ENCODE peak calls at places on chromosomes 7 and 10, in eight cellular contexts. One of them, this sample, is unnamed.

GRCh38 chr7:3301831-3302618 is 973 bp downstream of the SDK1 start:
- DNase-seq in left ventricle myocardium inferior: no peak
- DNase-seq in fibroblast of mammary gland: peak
- DNase-seq in psoas muscle: no peak
- DNase-seq in right atrium auricular region: no peak
- DNase-seq in lower lobe of right lung: no peak
- DNase-seq in astrocyte of the spinal cord: peak
- DNase-seq in AG09309: no peak
- DNase-seq in this sample: peak

GRCh38 chr7:149707448-149707886 is 65.9 kb downstream of the ZNF467 start:
- DNase-seq in left ventricle myocardium inferior: no peak
- DNase-seq in fibroblast of mammary gland: peak
- DNase-seq in right atrium auricular region: no peak
- DNase-seq in psoas muscle: no peak
- DNase-seq in astrocyte of the spinal cord: no peak
- DNase-seq in lower lobe of right lung: no peak
- DNase-seq in AG09309: no peak
- DNase-seq in this sample: peak

GRCh38 chr7:45155941-45156340 is 1.6 kb upstream of the RAMP3 start:
- DNase-seq in left ventricle myocardium inferior: no peak
- DNase-seq in right atrium auricular region: no peak
- DNase-seq in AG09309: no peak
- DNase-seq in lower lobe of right lung: no peak
- DNase-seq in astrocyte of the spinal cord: no peak
- DNase-seq in fibroblast of mammary gland: no peak
- DNase-seq in psoas muscle: peak
- DNase-seq in this sample: no peak

GRCh38 chr7:142030294-142030693 is 34.6 kb downstream of the MGAM start:
- DNase-seq in lower lobe of right lung: no peak
- DNase-seq in psoas muscle: no peak
- DNase-seq in AG09309: no peak
- DNase-seq in astrocyte of the spinal cord: no peak
- DNase-seq in right atrium auricular region: no peak
- DNase-seq in left ventricle myocardium inferior: no peak
- DNase-seq in fibroblast of mammary gland: peak
- DNase-seq in this sample: peak

GRCh38 chr7:82419200-82419599 is 24.4 kb downstream of the CACNA2D1 start:
- DNase-seq in psoas muscle: no peak
- DNase-seq in lower lobe of right lung: no peak
- DNase-seq in left ventricle myocardium inferior: peak
- DNase-seq in AG09309: no peak
- DNase-seq in right atrium auricular region: no peak
- DNase-seq in astrocyte of the spinal cord: no peak
- DNase-seq in fibroblast of mammary gland: no peak
- DNase-seq in this sample: no peak

GRCh38 chr10:132449051-132449825 is 52.2 kb downstream of the PWWP2B start:
- DNase-seq in astrocyte of the spinal cord: no peak
- DNase-seq in lower lobe of right lung: peak
- DNase-seq in right atrium auricular region: no peak
- DNase-seq in psoas muscle: peak
- DNase-seq in fibroblast of mammary gland: peak
- DNase-seq in left ventricle myocardium inferior: no peak
- DNase-seq in AG09309: no peak
- DNase-seq in this sample: peak

GRCh38 chr7:148856035-148856881 is 27.8 kb downstream of the EZH2 start:
- DNase-seq in AG09309: no peak
- DNase-seq in right atrium auricular region: no peak
- DNase-seq in lower lobe of right lung: no peak
- DNase-seq in psoas muscle: no peak
- DNase-seq in left ventricle myocardium inferior: no peak
- DNase-seq in astrocyte of the spinal cord: peak
- DNase-seq in fibroblast of mammary gland: peak
- DNase-seq in this sample: peak

GRCh38 chr7:155066417-155066950 is 3.6 kb upstream of the HTR5A start:
- DNase-seq in AG09309: peak
- DNase-seq in psoas muscle: peak
- DNase-seq in lower lobe of right lung: no peak
- DNase-seq in right atrium auricular region: no peak
- DNase-seq in left ventricle myocardium inferior: no peak
- DNase-seq in fibroblast of mammary gland: peak
- DNase-seq in astrocyte of the spinal cord: peak
- DNase-seq in this sample: peak

GRCh38 chr10:121930729-121931085 is 2.9 kb upstream of the ATE1 start:
- DNase-seq in right atrium auricular region: peak
- DNase-seq in fibroblast of mammary gland: no peak
- DNase-seq in astrocyte of the spinal cord: no peak
- DNase-seq in left ventricle myocardium inferior: no peak
- DNase-seq in psoas muscle: no peak
- DNase-seq in AG09309: no peak
- DNase-seq in lower lobe of right lung: no peak
- DNase-seq in this sample: no peak

GRCh38 chr10:67863094-67863493 is 21.4 kb upstream of the SIRT1 start:
- DNase-seq in astrocyte of the spinal cord: no peak
- DNase-seq in fibroblast of mammary gland: no peak
- DNase-seq in left ventricle myocardium inferior: no peak
- DNase-seq in AG09309: no peak
- DNase-seq in right atrium auricular region: no peak
- DNase-seq in psoas muscle: no peak
- DNase-seq in lower lobe of right lung: no peak
- DNase-seq in this sample: no peak

GRCh38 chr7:107799645-107800264 is 3.3 kb downstream of the SLC26A3 start:
- DNase-seq in left ventricle myocardium inferior: no peak
- DNase-seq in AG09309: no peak
- DNase-seq in right atrium auricular region: no peak
- DNase-seq in lower lobe of right lung: no peak
- DNase-seq in astrocyte of the spinal cord: no peak
- DNase-seq in psoas muscle: no peak
- DNase-seq in fibroblast of mammary gland: no peak
- DNase-seq in this sample: peak

GRCh38 chr10:117226813-117227451 is 14.0 kb upstream of the SLC18A2 start:
- DNase-seq in left ventricle myocardium inferior: no peak
- DNase-seq in fibroblast of mammary gland: peak
- DNase-seq in right atrium auricular region: no peak
- DNase-seq in astrocyte of the spinal cord: no peak
- DNase-seq in lower lobe of right lung: peak
- DNase-seq in psoas muscle: no peak
- DNase-seq in AG09309: peak
- DNase-seq in this sample: peak

GRCh38 chr7:84790873-84791272 is 396.0 kb downstream of the SEMA3D start:
- DNase-seq in AG09309: peak
- DNase-seq in psoas muscle: no peak
- DNase-seq in right atrium auricular region: no peak
- DNase-seq in fibroblast of mammary gland: peak
- DNase-seq in astrocyte of the spinal cord: no peak
- DNase-seq in left ventricle myocardium inferior: no peak
- DNase-seq in lower lobe of right lung: no peak
- DNase-seq in this sample: peak

GRCh38 chr7:27175626-27176342 is 1.7 kb upstream of the HOXA10 start:
- DNase-seq in astrocyte of the spinal cord: no peak
- DNase-seq in psoas muscle: peak
- DNase-seq in fibroblast of mammary gland: no peak
- DNase-seq in left ventricle myocardium inferior: peak
- DNase-seq in lower lobe of right lung: no peak
- DNase-seq in right atrium auricular region: no peak
- DNase-seq in AG09309: no peak
- DNase-seq in this sample: no peak

GRCh38 chr7:106736508-106737201 is 75.7 kb upstream of the CCDC71L start:
- DNase-seq in astrocyte of the spinal cord: peak
- DNase-seq in right atrium auricular region: no peak
- DNase-seq in lower lobe of right lung: no peak
- DNase-seq in AG09309: peak
- DNase-seq in left ventricle myocardium inferior: no peak
- DNase-seq in psoas muscle: no peak
- DNase-seq in fibroblast of mammary gland: peak
- DNase-seq in this sample: peak

GRCh38 chr10:21926949-21927348 is 76.6 kb downstream of the DNAJC1 start:
- DNase-seq in right atrium auricular region: no peak
- DNase-seq in lower lobe of right lung: no peak
- DNase-seq in astrocyte of the spinal cord: peak
- DNase-seq in psoas muscle: no peak
- DNase-seq in left ventricle myocardium inferior: no peak
- DNase-seq in AG09309: peak
- DNase-seq in fibroblast of mammary gland: peak
- DNase-seq in this sample: peak

GRCh38 chr10:119494224-119495060 is 48.1 kb downstream of the RGS10 start:
- DNase-seq in psoas muscle: no peak
- DNase-seq in fibroblast of mammary gland: peak
- DNase-seq in right atrium auricular region: no peak
- DNase-seq in astrocyte of the spinal cord: no peak
- DNase-seq in AG09309: no peak
- DNase-seq in left ventricle myocardium inferior: no peak
- DNase-seq in lower lobe of right lung: no peak
- DNase-seq in this sample: peak

GRCh38 chr10:126137557-126138221 is 241.3 kb downstream of the FANK1 start:
- DNase-seq in psoas muscle: no peak
- DNase-seq in fibroblast of mammary gland: peak
- DNase-seq in right atrium auricular region: no peak
- DNase-seq in left ventricle myocardium inferior: no peak
- DNase-seq in astrocyte of the spinal cord: peak
- DNase-seq in AG09309: no peak
- DNase-seq in lower lobe of right lung: no peak
- DNase-seq in this sample: no peak

GRCh38 chr10:126135939-126136595 is 239.7 kb downstream of the FANK1 start:
- DNase-seq in lower lobe of right lung: no peak
- DNase-seq in astrocyte of the spinal cord: no peak
- DNase-seq in left ventricle myocardium inferior: no peak
- DNase-seq in AG09309: no peak
- DNase-seq in fibroblast of mammary gland: no peak
- DNase-seq in psoas muscle: no peak
- DNase-seq in right atrium auricular region: no peak
- DNase-seq in this sample: no peak

GRCh38 chr10:126133082-126133620 is 236.8 kb downstream of the FANK1 start:
- DNase-seq in right atrium auricular region: no peak
- DNase-seq in psoas muscle: no peak
- DNase-seq in left ventricle myocardium inferior: no peak
- DNase-seq in AG09309: no peak
- DNase-seq in fibroblast of mammary gland: no peak
- DNase-seq in astrocyte of the spinal cord: no peak
- DNase-seq in lower lobe of right lung: no peak
- DNase-seq in this sample: no peak

GRCh38 chr10:126133906-126134703 is 237.7 kb downstream of the FANK1 start:
- DNase-seq in astrocyte of the spinal cord: peak
- DNase-seq in psoas muscle: no peak
- DNase-seq in lower lobe of right lung: no peak
- DNase-seq in AG09309: peak
- DNase-seq in left ventricle myocardium inferior: no peak
- DNase-seq in right atrium auricular region: no peak
- DNase-seq in fibroblast of mammary gland: peak
- DNase-seq in this sample: peak

DNA sequence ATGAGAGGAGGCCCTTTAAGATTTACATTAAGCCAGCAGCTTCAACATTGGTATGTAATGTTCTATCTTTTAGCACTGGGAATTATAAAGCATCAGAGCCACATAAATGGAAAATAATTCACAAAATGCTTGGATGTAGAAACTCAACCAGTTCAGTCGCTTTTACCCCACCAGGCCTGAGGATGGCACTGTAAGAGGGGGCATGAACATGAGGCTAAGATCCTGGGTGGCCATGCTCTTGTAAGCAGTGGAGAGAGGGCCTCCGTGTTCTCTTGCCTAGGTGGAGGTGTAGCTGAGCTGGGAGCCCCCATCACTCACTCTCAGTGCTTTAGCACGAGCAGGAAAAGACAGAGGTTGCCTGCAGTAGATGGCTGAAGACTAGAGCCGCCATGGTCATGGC is 238.8 kb downstream of the FANK1 start:
- DNase-seq in left ventricle myocardium inferior: no peak
- DNase-seq in psoas muscle: no peak
- DNase-seq in fibroblast of mammary gland: peak
- DNase-seq in right atrium auricular region: no peak
- DNase-seq in AG09309: no peak
- DNase-seq in lower lobe of right lung: no peak
- DNase-seq in astrocyte of the spinal cord: peak
- DNase-seq in this sample: peak
- TF ChIP-seq CTCF in left ventricle myocardium inferior: no peak
- TF ChIP-seq CTCF in psoas muscle: no peak
- TF ChIP-seq CTCF in fibroblast of mammary gland: peak
- TF ChIP-seq CTCF in right atrium auricular region: no peak
- TF ChIP-seq CTCF in AG09309: peak
- TF ChIP-seq CTCF in lower lobe of right lung: no peak
- TF ChIP-seq CTCF in astrocyte of the spinal cord: peak
- TF ChIP-seq CTCF in this sample: peak

GRCh38 chr10:101559596-101560292 is 28.3 kb downstream of the POLL start:
- DNase-seq in fibroblast of mammary gland: no peak
- DNase-seq in left ventricle myocardium inferior: no peak
- DNase-seq in right atrium auricular region: peak
- DNase-seq in astrocyte of the spinal cord: no peak
- DNase-seq in psoas muscle: no peak
- DNase-seq in lower lobe of right lung: no peak
- DNase-seq in AG09309: no peak
- DNase-seq in this sample: no peak
- H3K4me3 ChIP-seq in fibroblast of mammary gland: no peak
- H3K4me3 ChIP-seq in left ventricle myocardium inferior: no peak
- H3K4me3 ChIP-seq in right atrium auricular region: no peak
- H3K4me3 ChIP-seq in astrocyte of the spinal cord: no peak
- H3K4me3 ChIP-seq in psoas muscle: no peak
- H3K4me3 ChIP-seq in lower lobe of right lung: no peak
- H3K4me3 ChIP-seq in AG09309: no peak
- H3K4me3 ChIP-seq in this sample: no peak

DNA sequence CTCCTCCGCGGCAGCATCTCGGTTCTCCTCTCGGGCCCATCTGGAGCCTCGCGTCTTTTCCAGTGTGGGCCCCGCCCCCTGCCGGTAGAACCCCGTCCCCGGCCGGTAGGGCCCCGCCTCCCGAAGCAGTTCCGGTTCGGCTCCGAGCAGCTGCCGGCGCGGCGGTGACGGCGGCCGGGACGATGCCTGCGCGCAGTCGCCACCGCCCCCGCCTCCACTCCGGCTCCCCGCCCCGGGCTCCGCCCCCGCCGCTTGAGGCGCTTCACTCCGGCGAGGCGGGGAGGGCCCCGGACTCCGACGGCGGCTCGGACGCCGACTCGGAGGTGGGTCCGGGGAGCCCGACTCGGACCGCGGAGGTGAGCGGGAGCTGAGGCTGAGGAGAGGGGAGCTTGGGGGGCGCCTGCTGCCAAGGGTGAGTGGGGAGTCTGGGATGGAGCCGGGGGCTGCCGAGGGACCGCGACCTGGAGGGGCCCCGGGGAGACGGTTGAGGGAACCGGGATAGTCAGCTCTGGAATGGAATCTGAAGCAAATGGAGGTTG is at the start of gene SAMD8:
- DNase-seq in AG09309: peak
- DNase-seq in left ventricle myocardium inferior: peak
- DNase-seq in psoas muscle: peak
- DNase-seq in fibroblast of mammary gland: peak
- DNase-seq in lower lobe of right lung: peak
- DNase-seq in right atrium auricular region: peak
- DNase-seq in astrocyte of the spinal cord: peak
- DNase-seq in this sample: peak
- TF ChIP-seq CTCF in AG09309: peak
- TF ChIP-seq CTCF in left ventricle myocardium inferior: peak
- TF ChIP-seq CTCF in psoas muscle: peak
- TF ChIP-seq CTCF in fibroblast of mammary gland: no peak
- TF ChIP-seq CTCF in lower lobe of right lung: peak
- TF ChIP-seq CTCF in right atrium auricular region: peak
- TF ChIP-seq CTCF in astrocyte of the spinal cord: no peak
- TF ChIP-seq CTCF in this sample: peak

DNA sequence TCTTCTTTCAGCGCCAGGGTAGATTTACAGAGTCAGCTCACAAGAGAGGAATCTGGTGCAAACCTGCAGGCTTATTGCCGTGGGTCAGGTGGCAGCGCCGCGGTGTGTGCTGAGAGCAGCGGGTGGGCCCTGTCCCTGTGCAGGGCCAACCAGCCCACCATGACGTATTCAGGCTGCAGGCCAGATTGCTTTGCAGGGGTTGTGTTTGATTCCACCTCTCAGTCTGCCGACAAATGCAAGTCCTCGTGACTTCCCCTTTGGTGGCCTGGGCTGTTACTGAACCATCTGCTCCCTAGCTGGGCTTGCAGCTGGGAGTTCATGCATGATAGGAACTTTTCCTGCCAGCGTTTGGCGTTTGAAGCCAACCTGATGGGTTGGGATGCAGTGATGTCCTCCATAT is 66.7 kb upstream of the LEP start:
- DNase-seq in lower lobe of right lung: no peak
- DNase-seq in AG09309: no peak
- DNase-seq in astrocyte of the spinal cord: no peak
- DNase-seq in fibroblast of mammary gland: no peak
- DNase-seq in right atrium auricular region: no peak
- DNase-seq in left ventricle myocardium inferior: no peak
- DNase-seq in psoas muscle: no peak
- DNase-seq in this sample: no peak
- H3K4me3 ChIP-seq in lower lobe of right lung: no peak
- H3K4me3 ChIP-seq in AG09309: no peak
- H3K4me3 ChIP-seq in astrocyte of the spinal cord: no peak
- H3K4me3 ChIP-seq in fibroblast of mammary gland: no peak
- H3K4me3 ChIP-seq in right atrium auricular region: no peak
- H3K4me3 ChIP-seq in left ventricle myocardium inferior: no peak
- H3K4me3 ChIP-seq in psoas muscle: no peak
- H3K4me3 ChIP-seq in this sample: no peak

This sample was measured in fibroblast of the aortic adventitia.